ENCODE peak calls at places on chromosome 6, in five cellular contexts. One of them, this sample, is unnamed.

GRCh38 chr6:51598171-51598570 is 489.2 kb downstream of the PKHD1 start:
- DNase-seq in Kasumi-1: no peak
- DNase-seq in GM03348: no peak
- DNase-seq in OCI-M1: no peak
- DNase-seq in BJ: no peak
- DNase-seq in this sample: no peak

GRCh38 chr6:12866422-12867029 is 150.0 kb downstream of the PHACTR1 start:
- DNase-seq in BJ: no peak
- DNase-seq in Kasumi-1: no peak
- DNase-seq in GM03348: no peak
- DNase-seq in OCI-M1: no peak
- DNase-seq in this sample: no peak

GRCh38 chr6:116366740-116367275 is 3.9 kb upstream of the DSE start:
- DNase-seq in OCI-M1: no peak
- DNase-seq in Kasumi-1: no peak
- DNase-seq in GM03348: no peak
- DNase-seq in BJ: no peak
- DNase-seq in this sample: no peak

GRCh38 chr6:141562801-141563763 is 569.6 kb upstream of the GJE1 start:
- DNase-seq in BJ: peak; percentile 75
- DNase-seq in Kasumi-1: peak; percentile 90
- DNase-seq in GM03348: peak; percentile 76
- DNase-seq in OCI-M1: peak; percentile 94
- DNase-seq in this sample: peak; percentile 92

GRCh38 chr6:161598896-161599295 is 325.0 kb upstream of the AGPAT4 start:
- DNase-seq in GM03348: no peak
- DNase-seq in Kasumi-1: no peak
- DNase-seq in BJ: no peak
- DNase-seq in OCI-M1: no peak
- DNase-seq in this sample: no peak

GRCh38 chr6:162726997-162727346 is 594 bp downstream of the PRKN start:
- DNase-seq in GM03348: no peak
- DNase-seq in OCI-M1: peak; percentile 25
- DNase-seq in Kasumi-1: peak; percentile 17
- DNase-seq in BJ: no peak
- DNase-seq in this sample: no peak

GRCh38 chr6:139540276-139540675 is 165.8 kb upstream of the CITED2 start:
- DNase-seq in Kasumi-1: peak; percentile 22
- DNase-seq in BJ: no peak
- DNase-seq in GM03348: peak; percentile 49
- DNase-seq in OCI-M1: no peak
- DNase-seq in this sample: no peak

GRCh38 chr6:128519132-128519930 is 1.1 kb downstream of the PTPRK start:
- DNase-seq in OCI-M1: peak; percentile 78
- DNase-seq in Kasumi-1: peak; percentile 25
- DNase-seq in GM03348: peak; percentile 44
- DNase-seq in BJ: no peak
- DNase-seq in this sample: no peak

GRCh38 chr6:124669713-124670480 is 292.3 kb upstream of the RNF217 start:
- DNase-seq in BJ: no peak
- DNase-seq in OCI-M1: no peak
- DNase-seq in GM03348: no peak
- DNase-seq in Kasumi-1: no peak
- DNase-seq in this sample: no peak

GRCh38 chr6:106145144-106145543 is 59.0 kb downstream of the PRDM1 start:
- DNase-seq in Kasumi-1: no peak
- DNase-seq in BJ: no peak
- DNase-seq in GM03348: no peak
- DNase-seq in OCI-M1: no peak
- DNase-seq in this sample: no peak

GRCh38 chr6:72704979-72705378 is 83.1 kb downstream of the KCNQ5 start:
- DNase-seq in OCI-M1: peak; percentile 34
- DNase-seq in GM03348: peak; percentile 9
- DNase-seq in Kasumi-1: no peak
- DNase-seq in BJ: no peak
- DNase-seq in this sample: no peak

GRCh38 chr6:52243282-52243893 is 912 bp downstream of the IL17F start:
- DNase-seq in Kasumi-1: no peak
- DNase-seq in GM03348: no peak
- DNase-seq in BJ: no peak
- DNase-seq in OCI-M1: no peak
- DNase-seq in this sample: no peak

GRCh38 chr6:104771258-104771832 is 88.4 kb downstream of the HACE1 start:
- DNase-seq in OCI-M1: peak; percentile 73
- DNase-seq in GM03348: peak; percentile 42
- DNase-seq in BJ: no peak
- DNase-seq in Kasumi-1: peak; percentile 90
- DNase-seq in this sample: peak; percentile 39

GRCh38 chr6:64217721-64218603 is 582.4 kb downstream of the PHF3 start:
- DNase-seq in Kasumi-1: no peak
- DNase-seq in GM03348: peak; percentile 4
- DNase-seq in OCI-M1: no peak
- DNase-seq in BJ: no peak
- DNase-seq in this sample: no peak

GRCh38 chr6:137904822-137905617 is 38.0 kb downstream of the TNFAIP3 start:
- DNase-seq in BJ: no peak
- DNase-seq in OCI-M1: peak; percentile 61
- DNase-seq in Kasumi-1: no peak
- DNase-seq in GM03348: peak; percentile 39
- DNase-seq in this sample: no peak

GRCh38 chr6:111033628-111034289 is 51.9 kb downstream of the RPF2 start:
- DNase-seq in BJ: no peak
- DNase-seq in Kasumi-1: no peak
- DNase-seq in OCI-M1: no peak
- DNase-seq in GM03348: no peak
- DNase-seq in this sample: no peak

GRCh38 chr6:36656441-36656840 is 22.1 kb upstream of the CDKN1A start:
- DNase-seq in Kasumi-1: no peak
- DNase-seq in BJ: no peak
- DNase-seq in OCI-M1: no peak
- DNase-seq in GM03348: no peak
- DNase-seq in this sample: no peak

GRCh38 chr6:74715362-74716068 is 490.3 kb downstream of the COL12A1 start:
- DNase-seq in OCI-M1: peak; percentile 11
- DNase-seq in Kasumi-1: peak; percentile 56
- DNase-seq in GM03348: peak; percentile 9
- DNase-seq in BJ: no peak
- DNase-seq in this sample: no peak

GRCh38 chr6:151001387-151002063 is 136.0 kb downstream of the MTHFD1L start:
- DNase-seq in OCI-M1: no peak
- DNase-seq in Kasumi-1: no peak
- DNase-seq in BJ: no peak
- DNase-seq in GM03348: no peak
- DNase-seq in this sample: no peak

GRCh38 chr6:99393698-99394531 is at the start of gene COQ3:
- DNase-seq in OCI-M1: peak; percentile 88
- DNase-seq in Kasumi-1: peak; percentile 75
- DNase-seq in BJ: peak; percentile 19
- DNase-seq in GM03348: peak; percentile 95
- DNase-seq in this sample: peak; percentile 23

GRCh38 chr6:36297511-36297910 is 27.7 kb downstream of the PNPLA1 start:
- DNase-seq in BJ: no peak
- DNase-seq in Kasumi-1: no peak
- DNase-seq in OCI-M1: no peak
- DNase-seq in GM03348: no peak
- DNase-seq in this sample: no peak

GRCh38 chr6:1104988-1105670 is 206.8 kb upstream of the FOXQ1 start:
- DNase-seq in GM03348: no peak
- DNase-seq in Kasumi-1: no peak
- DNase-seq in OCI-M1: no peak
- DNase-seq in BJ: no peak
- DNase-seq in this sample: no peak

GRCh38 chr6:125728739-125729138 is 20.7 kb upstream of the HEY2 start:
- DNase-seq in OCI-M1: no peak
- DNase-seq in GM03348: no peak
- DNase-seq in BJ: no peak
- DNase-seq in Kasumi-1: no peak
- DNase-seq in this sample: no peak

GRCh38 chr6:82144852-82145332 is 102.7 kb downstream of the IBTK start:
- DNase-seq in Kasumi-1: no peak
- DNase-seq in BJ: peak; percentile 75
- DNase-seq in GM03348: peak; percentile 68
- DNase-seq in OCI-M1: no peak
- DNase-seq in this sample: no peak

GRCh38 chr6:24574809-24575208 is 71.2 kb downstream of the KIAA0319 start:
- DNase-seq in OCI-M1: no peak
- DNase-seq in BJ: no peak
- DNase-seq in Kasumi-1: no peak
- DNase-seq in GM03348: no peak
- DNase-seq in this sample: no peak

GRCh38 chr6:31005249-31006020 is 4.8 kb upstream of the MUC22 start:
- DNase-seq in Kasumi-1: no peak
- DNase-seq in BJ: no peak
- DNase-seq in OCI-M1: no peak
- DNase-seq in GM03348: no peak
- DNase-seq in this sample: no peak

This sample was measured in glomerular endothelial cell.